ENCODE peak calls at places on chromosomes 7 and 10, in five cellular contexts. U is sigmoid colon, G is Karpas-422, T is hepatic stellate cell, O is astrocyte of the cerebellum. D is an unnamed sample.

GRCh38 chr7:121761399-121761798 is 111.6 kb upstream of the PTPRZ1 start:
- DNase-seq in T (no peak), U (no peak), G (no peak), O (no peak), D (no peak)

GRCh38 chr7:92609921-92610518 is 19.8 kb upstream of the FAM133B start:
- DNase-seq in T (no peak), U (no peak), G (peak), O (peak), D (no peak)

GRCh38 chr7:122455108-122455507 is 150.6 kb upstream of the FEZF1 start:
- DNase-seq in U (no peak), G (no peak), O (no peak), T (no peak), D (no peak)

GRCh38 chr7:151245360-151246160 is 2.9 kb downstream of the SMARCD3 start:
- DNase-seq in U (no peak), O (no peak), T (peak), G (peak), D (no peak)

GRCh38 chr10:11573497-11573896 is 38.0 kb downstream of the USP6NL start:
- DNase-seq in O (no peak), T (no peak), U (no peak), G (peak), D (no peak)

GRCh38 chr7:33886100-33886623 is 19.2 kb upstream of the BMPER start:
- DNase-seq in O (no peak), T (no peak), U (no peak), G (no peak), D (no peak)

GRCh38 chr7:129385598-129385997 is 48.6 kb upstream of the STRIP2 start:
- DNase-seq in O (no peak), T (no peak), G (no peak), U (no peak), D (no peak)

GRCh38 chr10:88289342-88289741 is 293.8 kb downstream of the RNLS start:
- DNase-seq in U (no peak), G (no peak), T (no peak), O (no peak), D (no peak)

GRCh38 chr10:57716884-57717283 is 550.8 kb downstream of the IPMK start:
- DNase-seq in U (no peak), T (no peak), G (no peak), O (peak), D (no peak)

GRCh38 chr7:55156919-55157318 is 138.1 kb downstream of the EGFR start:
- DNase-seq in T (no peak), U (no peak), O (no peak), G (no peak), D (no peak)

GRCh38 chr10:46514899-46515298 is 41.6 kb downstream of the GPRIN2 start:
- DNase-seq in O (no peak), T (no peak), G (no peak), U (no peak), D (no peak)

GRCh38 chr10:3228610-3228945 is 56.0 kb upstream of the PITRM1 start:
- DNase-seq in U (no peak), T (no peak), O (no peak), G (no peak), D (no peak)

D was measured in activated CD4-positive, alpha-beta T cell treated with anti-CD3 and anti-CD28 coated beads for 24 hours.